ENCODE peak calls at places on chromosomes 5 and 9, in five cellular contexts. K is neuronal stem cell, H is RWPE1, U is NCI-H774, C is NCI-H2171 treated with DMSO at 0.1 percent for 48 hours. W is an unnamed sample.

GRCh38 chr9:21841133-21841532 is 38.7 kb downstream of the MTAP start:
- DNase-seq in K (no peak), H (no peak), U (no peak), C (no peak), W (no peak)

GRCh38 chr5:94551858-94552257 is 66.5 kb downstream of the KIAA0825 start:
- DNase-seq in K (no peak), H (no peak), U (no peak), C (no peak), W (no peak)

GRCh38 chr5:16934669-16935068 is 1.4 kb downstream of the MYO10 start:
- DNase-seq in K (no peak), H (no peak), U (no peak), C (peak; percentile 27), W (no peak)

GRCh38 chr5:176664886-176665285 is 17.6 kb downstream of the TSPAN17 start:
- DNase-seq in K (no peak), H (no peak), U (no peak), C (no peak), W (no peak)

GRCh38 chr5:68114641-68115040 is 100.9 kb upstream of the PIK3R1 start:
- DNase-seq in K (no peak), H (peak; percentile 16), U (no peak), C (no peak), W (no peak)

GRCh38 chr9:2163231-2163885 is 148.2 kb downstream of the SMARCA2 start:
- DNase-seq in K (no peak), H (no peak), U (no peak), C (no peak), W (no peak)

GRCh38 chr9:100785946-100786345 is 208.1 kb downstream of the CAVIN4 start:
- DNase-seq in K (no peak), H (no peak), U (no peak), C (no peak), W (no peak)

GRCh38 chr5:98201006-98201620 is 572.4 kb upstream of the RGMB start:
- DNase-seq in K (no peak), H (no peak), U (no peak), C (no peak), W (no peak)

GRCh38 chr5:43602456-43602817 is 543 bp upstream of the NNT start:
- DNase-seq in K (peak; percentile 41), H (peak; percentile 42), U (peak; percentile 53), C (peak; percentile 83), W (no peak)

GRCh38 chr9:3804148-3804547 is 278.3 kb upstream of the RFX3 start:
- DNase-seq in K (no peak), H (no peak), U (no peak), C (no peak), W (no peak)

GRCh38 chr5:62627121-62627520 is 48.5 kb downstream of the LRRC70 start:
- DNase-seq in K (no peak), H (no peak), U (no peak), C (no peak), W (no peak)

GRCh38 chr9:1173211-1173610 is 123.1 kb downstream of the DMRT2 start:
- DNase-seq in K (no peak), H (no peak), U (no peak), C (no peak), W (no peak)

GRCh38 chr9:35828716-35829083 is at the start of gene FAM221B:
- DNase-seq in K (peak; percentile 77), H (no peak), U (no peak), C (no peak), W (no peak)

GRCh38 chr9:127065592-127065991 is 56.8 kb downstream of the ANGPTL2 start:
- DNase-seq in K (no peak), H (peak; percentile 31), U (no peak), C (no peak), W (no peak)

GRCh38 chr5:151319334-151319733 is 15.8 kb upstream of the SLC36A3 start:
- DNase-seq in K (no peak), H (no peak), U (no peak), C (no peak), W (no peak)

GRCh38 chr9:77455312-77455927 is 192.7 kb downstream of the GNA14 start:
- DNase-seq in K (no peak), H (peak; percentile 23), U (no peak), C (peak; percentile 12), W (peak; percentile 31)

GRCh38 chr9:34577635-34578240 is 11.8 kb downstream of the CNTFR start:
- DNase-seq in K (no peak), H (no peak), U (no peak), C (no peak), W (no peak)

GRCh38 chr5:178131446-178131996 is 707 bp downstream of the RMND5B start:
- DNase-seq in K (no peak), H (no peak), U (no peak), C (no peak), W (no peak)

GRCh38 chr5:128213340-128213739 is 129.8 kb downstream of the SLC12A2 start:
- DNase-seq in K (peak; percentile 62), H (peak; percentile 64), U (peak; percentile 39), C (peak; percentile 22), W (peak; percentile 52)

GRCh38 chr9:88477300-88477751 is 57.7 kb upstream of the NXNL2 start:
- DNase-seq in K (no peak), H (peak; percentile 86), U (no peak), C (no peak), W (no peak)

GRCh38 chr9:119802621-119803020 is 433.4 kb upstream of the BRINP1 start:
- DNase-seq in K (no peak), H (no peak), U (peak; percentile 26), C (no peak), W (no peak)

GRCh38 chr5:62126090-62126489 is 179.9 kb upstream of the KIF2A start:
- DNase-seq in K (no peak), H (no peak), U (no peak), C (no peak), W (no peak)

GRCh38 chr9:98867434-98868168 is 60.1 kb downstream of the GALNT12 start:
- DNase-seq in K (no peak), H (no peak), U (no peak), C (no peak), W (no peak)

W was measured in iPS DF 6.9.